ENCODE peak calls at places on chromosomes 5 and 9, in eight cellular contexts. K is K562, Y is NT2/D1, F is astrocyte, X is mammary epithelial cell, Z is mesenchymal stem cell, I is IMR-90, Q is kidney. H is an unnamed sample.
A peak's percentile ranks its signal among the peaks of the same experiment; 100 is the strongest.

GRCh38 chr5:80711216-80711615 is 56.4 kb upstream of the DHFR start:
- DNase-seq in K (no peak), Y (no peak), F (no peak), X (no peak), Z (no peak), I (no peak), Q (no peak), H (no peak)

GRCh38 chr5:88509403-88509802 is 240.8 kb upstream of the TMEM161B start:
- DNase-seq in K (no peak), Y (no peak), F (no peak), X (no peak), Z (no peak), I (no peak), Q (no peak), H (no peak)

GRCh38 chr5:168317521-168318147 is 26.2 kb downstream of the WWC1 start:
- DNase-seq in K (peak; percentile 31), Y (no peak), F (peak; percentile 98), X (peak; percentile 71), Z (peak; percentile 91), I (peak; percentile 100), Q (no peak), H (peak; percentile 62)

GRCh38 chr5:173556142-173557028 is 60.1 kb downstream of the BOD1 start:
- DNase-seq in K (no peak), Y (peak; percentile 36), F (no peak), X (no peak), Z (no peak), I (no peak), Q (no peak), H (no peak)

GRCh38 chr5:130400091-130400490 is 495.8 kb downstream of the CHSY3 start:
- DNase-seq in K (no peak), Y (no peak), F (peak; percentile 64), X (peak; percentile 40), Z (peak; percentile 50), I (no peak), Q (no peak), H (peak; percentile 83)

GRCh38 chr5:108101105-108101504 is 280.8 kb downstream of the FBXL17 start:
- DNase-seq in K (no peak), Y (no peak), F (peak; percentile 1), X (no peak), Z (no peak), I (no peak), Q (no peak), H (peak; percentile 12)

GRCh38 chr9:91978739-91979414 is 28.8 kb upstream of the ROR2 start:
- DNase-seq in K (peak; percentile 22), Y (no peak), F (peak; percentile 91), X (peak; percentile 62), Z (peak; percentile 79), I (peak; percentile 93), Q (no peak), H (peak; percentile 72)

GRCh38 chr5:5602554-5602953 is 180.1 kb downstream of the ICE1 start:
- DNase-seq in K (no peak), Y (no peak), F (no peak), X (no peak), Z (no peak), I (no peak), Q (no peak), H (no peak)

GRCh38 chr5:34495178-34495577 is 160.9 kb upstream of the RAI14 start:
- DNase-seq in K (no peak), Y (no peak), F (no peak), X (no peak), Z (no peak), I (no peak), Q (no peak), H (no peak)

GRCh38 chr5:17839848-17840247 is 205.6 kb downstream of the TAF11L14 start:
- DNase-seq in K (no peak), Y (no peak), F (no peak), X (no peak), Z (no peak), I (no peak), Q (no peak), H (peak; percentile 71)

GRCh38 chr9:122961139-122961538 is 20.3 kb downstream of the RABGAP1 start:
- DNase-seq in K (no peak), Y (no peak), F (no peak), X (no peak), Z (no peak), I (no peak), Q (no peak), H (no peak)

GRCh38 chr9:32384002-32384363 is 460 bp upstream of the ACO1 start:
- DNase-seq in K (no peak), Y (no peak), F (no peak), X (peak; percentile 3), Z (no peak), I (no peak), Q (no peak), H (no peak)

GRCh38 chr5:6722015-6722414 is 8.8 kb downstream of the TENT4A start:
- DNase-seq in K (no peak), Y (no peak), F (no peak), X (no peak), Z (peak; percentile 47), I (peak; percentile 23), Q (no peak), H (peak; percentile 52)

GRCh38 chr9:110650991-110651411 is 17.6 kb upstream of the MUSK start:
- DNase-seq in K (no peak), Y (no peak), F (peak; percentile 94), X (peak; percentile 39), Z (peak; percentile 97), I (peak; percentile 99), Q (no peak), H (peak; percentile 97)

GRCh38 chr9:23779220-23779619 is 46.8 kb downstream of the ELAVL2 start:
- DNase-seq in K (no peak), Y (no peak), F (peak; percentile 7), X (no peak), Z (no peak), I (no peak), Q (no peak), H (peak; percentile 25)
- H3K9ac ChIP-seq in K (no peak overlapping the region), Y (no peak overlapping the region), F (no peak overlapping the region), X (no peak overlapping the region), Z (no peak overlapping the region), I (no peak overlapping the region), Q (no peak overlapping the region), H (no peak overlapping the region)

DNA sequence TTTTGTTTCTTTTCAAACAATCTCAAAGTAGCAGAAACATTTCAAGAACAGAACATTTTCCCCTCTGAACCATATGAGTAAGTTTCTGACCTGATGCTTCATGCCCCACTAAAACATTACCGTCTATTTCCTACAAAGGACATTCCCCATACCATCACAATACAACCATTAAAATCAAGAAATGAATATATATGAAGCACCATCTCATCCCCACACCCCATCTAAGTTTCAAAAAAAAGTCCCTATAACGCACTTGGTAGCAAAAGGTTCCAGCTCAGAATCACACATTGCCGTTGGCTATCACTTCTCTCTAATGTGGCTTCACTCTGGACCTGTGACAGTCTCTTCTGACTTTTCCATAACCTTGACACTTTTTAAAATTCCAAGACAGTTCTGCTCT is 6.0 kb downstream of the EMB start:
- DNase-seq in K (no peak), Y (no peak), F (no peak), X (no peak), Z (no peak), I (no peak), Q (no peak), H (no peak)
- H3K4me1 ChIP-seq in K (no peaks in the 10 kb centered on the region), Y (no peaks in the 10 kb centered on the region), F (no peaks in the 10 kb centered on the region), X (peaks cover 14% of the 10 kb centered on the region), Z (no peaks in the 10 kb centered on the region), I (no peaks in the 10 kb centered on the region), Q (no peaks in the 10 kb centered on the region), H (peaks cover 6% of the 10 kb centered on the region)

DNA sequence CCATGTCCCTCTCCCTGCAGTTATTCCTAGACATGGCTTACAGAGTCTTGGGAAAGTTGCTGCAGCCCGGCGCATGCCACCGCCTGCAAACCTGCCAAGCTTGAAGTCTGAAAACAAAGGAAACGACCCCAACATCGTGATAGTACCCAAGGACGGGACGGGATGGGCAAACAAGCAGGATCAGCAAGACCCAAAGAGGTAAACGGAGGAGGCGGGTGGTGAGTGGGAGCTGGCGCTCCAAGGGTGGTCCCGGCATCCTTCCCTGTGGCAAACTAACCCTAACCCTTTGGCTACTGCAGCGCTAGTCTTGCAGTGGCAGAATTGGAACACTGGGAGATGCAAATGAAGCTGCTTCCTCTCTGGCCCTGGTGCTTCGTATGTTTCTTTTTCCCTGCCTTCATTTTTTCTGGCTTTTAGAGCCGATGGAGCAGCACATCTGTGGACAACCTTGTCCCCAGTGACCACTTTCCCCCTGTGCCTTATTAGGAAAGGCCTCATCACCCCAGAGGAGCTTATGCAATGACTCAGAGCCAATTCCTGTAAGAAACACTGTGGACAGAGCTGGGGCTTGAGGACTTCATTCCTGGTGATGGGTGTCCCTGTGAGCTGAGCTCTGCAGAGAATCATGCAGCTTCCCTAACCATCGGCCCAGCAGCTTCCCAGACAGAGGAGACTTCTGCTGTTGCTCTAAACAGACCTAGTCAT is 38.9 kb downstream of the PRRC2B start:
- DNase-seq in K (no peak), Y (no peak), F (peak; percentile 89), X (peak; percentile 51), Z (peak; percentile 94), I (peak; percentile 97), Q (no peak), H (peak; percentile 75)
- H3K36me3 ChIP-seq in K (peaks cover 80% of the 10 kb centered on the region), Y (peaks cover 72% of the 10 kb centered on the region), F (peaks cover 41% of the 10 kb centered on the region), X (peaks cover 24% of the 10 kb centered on the region), Z (peaks cover 38% of the 10 kb centered on the region), I (peaks cover 37% of the 10 kb centered on the region), Q (peaks cover 21% of the 10 kb centered on the region), H (peaks cover 44% of the 10 kb centered on the region)

GRCh38 chr5:148810821-148811220 is 15.6 kb upstream of the ADRB2 start:
- DNase-seq in K (no peak), Y (no peak), F (no peak), X (no peak), Z (no peak), I (no peak), Q (no peak), H (no peak)

GRCh38 chr5:148806520-148806931 is 19.9 kb upstream of the ADRB2 start:
- DNase-seq in K (peak; percentile 64), Y (no peak), F (no peak), X (no peak), Z (no peak), I (no peak), Q (no peak), H (no peak)

GRCh38 chr5:148807845-148808244 is 18.6 kb upstream of the ADRB2 start:
- DNase-seq in K (peak; percentile 21), Y (no peak), F (peak; percentile 10), X (no peak), Z (peak; percentile 53), I (no peak), Q (no peak), H (no peak)

GRCh38 chr5:148808864-148809642 is 17.4 kb upstream of the ADRB2 start:
- DNase-seq in K (no peak), Y (no peak), F (no peak), X (no peak), Z (no peak), I (no peak), Q (no peak), H (no peak)

DNA sequence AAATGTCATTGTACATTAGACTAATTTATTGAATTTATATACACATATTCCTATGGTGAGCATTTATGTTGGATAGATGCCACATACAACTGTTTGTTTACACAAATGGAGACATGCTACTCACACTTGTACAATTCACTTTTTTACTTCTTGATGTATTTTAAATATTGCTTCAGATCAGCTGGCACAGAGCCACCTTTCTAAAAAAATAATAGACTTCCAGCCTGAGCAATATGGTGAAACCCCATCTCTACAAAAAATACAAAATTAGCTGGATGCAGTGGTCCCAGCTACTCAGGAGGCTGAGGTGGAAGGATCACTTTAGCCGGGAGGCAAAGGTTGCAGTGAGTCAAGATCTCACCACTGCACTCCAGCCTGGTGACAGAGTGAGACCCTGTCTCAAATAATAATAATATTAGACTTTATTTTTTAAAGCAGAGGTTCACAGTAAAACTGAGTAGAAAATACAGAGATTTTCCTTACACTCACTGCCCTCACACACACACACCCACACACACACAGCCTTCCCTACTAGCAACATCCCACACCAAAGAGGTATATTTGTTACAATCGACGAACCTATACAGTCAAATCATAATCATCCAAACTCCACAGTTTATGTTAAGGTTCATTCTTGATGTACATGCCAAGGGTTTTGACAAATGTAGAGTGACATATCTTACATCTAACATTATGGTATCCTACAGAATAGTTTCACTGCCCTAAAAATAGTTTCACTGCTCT is 16.5 kb upstream of the ADRB2 start:
- DNase-seq in K (no peak), Y (no peak), F (no peak), X (no peak), Z (no peak), I (no peak), Q (no peak), H (no peak)
- H3K9ac ChIP-seq in K (no peak overlapping the region), Y (no peak overlapping the region), F (no peak overlapping the region), X (no peak overlapping the region), Z (no peak overlapping the region), I (no peak overlapping the region), Q (no peak overlapping the region), H (no peak overlapping the region)

H was measured in adipocyte.